ENCODE peak calls at places on chromosomes 2 and 18, in six cellular contexts. One of them, this sample, is unnamed.

GRCh38 chr2:12081481-12082210 is 335.2 kb downstream of the LPIN1 start:
- DNase-seq in neuronal stem cell: no peak
- DNase-seq in naive thymus-derived CD4-positive, alpha-beta T cell: peak
- DNase-seq in tibial nerve: no peak
- DNase-seq in IMR-90: no peak
- DNase-seq in heart right ventricle: no peak
- DNase-seq in this sample: no peak

GRCh38 chr2:26480751-26481380 is 2.9 kb upstream of the OTOF start:
- DNase-seq in neuronal stem cell: no peak
- DNase-seq in naive thymus-derived CD4-positive, alpha-beta T cell: no peak
- DNase-seq in tibial nerve: no peak
- DNase-seq in IMR-90: no peak
- DNase-seq in heart right ventricle: no peak
- DNase-seq in this sample: no peak

GRCh38 chr18:46388295-46388694 is 268.7 kb downstream of the LOXHD1 start:
- DNase-seq in neuronal stem cell: no peak
- DNase-seq in naive thymus-derived CD4-positive, alpha-beta T cell: no peak
- DNase-seq in tibial nerve: no peak
- DNase-seq in IMR-90: no peak
- DNase-seq in heart right ventricle: no peak
- DNase-seq in this sample: no peak

GRCh38 chr2:26245231-26245732 is 543 bp downstream of the HADHB start:
- DNase-seq in neuronal stem cell: peak
- DNase-seq in naive thymus-derived CD4-positive, alpha-beta T cell: peak
- DNase-seq in tibial nerve: no peak
- DNase-seq in IMR-90: peak
- DNase-seq in heart right ventricle: no peak
- DNase-seq in this sample: peak

GRCh38 chr2:238425979-238426567 is 654 bp upstream of the ASB1 start:
- DNase-seq in neuronal stem cell: peak
- DNase-seq in naive thymus-derived CD4-positive, alpha-beta T cell: no peak
- DNase-seq in tibial nerve: no peak
- DNase-seq in IMR-90: peak
- DNase-seq in heart right ventricle: no peak
- DNase-seq in this sample: no peak

GRCh38 chr2:109174214-109174613 is 45.2 kb downstream of the SH3RF3 start:
- DNase-seq in neuronal stem cell: no peak
- DNase-seq in naive thymus-derived CD4-positive, alpha-beta T cell: peak
- DNase-seq in tibial nerve: no peak
- DNase-seq in IMR-90: no peak
- DNase-seq in heart right ventricle: no peak
- DNase-seq in this sample: no peak

GRCh38 chr2:48738806-48739205 is 16.7 kb downstream of the LHCGR start:
- DNase-seq in neuronal stem cell: no peak
- DNase-seq in naive thymus-derived CD4-positive, alpha-beta T cell: no peak
- DNase-seq in tibial nerve: no peak
- DNase-seq in IMR-90: peak
- DNase-seq in heart right ventricle: no peak
- DNase-seq in this sample: no peak

GRCh38 chr2:185239491-185239890 is 499.1 kb upstream of the FSIP2 start:
- DNase-seq in neuronal stem cell: no peak
- DNase-seq in naive thymus-derived CD4-positive, alpha-beta T cell: no peak
- DNase-seq in tibial nerve: no peak
- DNase-seq in IMR-90: no peak
- DNase-seq in heart right ventricle: no peak
- DNase-seq in this sample: no peak

GRCh38 chr18:9380571-9381390 is 46.2 kb downstream of the TWSG1 start:
- DNase-seq in neuronal stem cell: no peak
- DNase-seq in naive thymus-derived CD4-positive, alpha-beta T cell: no peak
- DNase-seq in tibial nerve: no peak
- DNase-seq in IMR-90: peak
- DNase-seq in heart right ventricle: no peak
- DNase-seq in this sample: no peak

GRCh38 chr2:2229898-2230817 is 100.9 kb downstream of the MYT1L start:
- DNase-seq in neuronal stem cell: no peak
- DNase-seq in naive thymus-derived CD4-positive, alpha-beta T cell: no peak
- DNase-seq in tibial nerve: no peak
- DNase-seq in IMR-90: no peak
- DNase-seq in heart right ventricle: no peak
- DNase-seq in this sample: peak
- H3K27ac ChIP-seq in neuronal stem cell: no peak
- H3K27ac ChIP-seq in naive thymus-derived CD4-positive, alpha-beta T cell: no peak
- H3K27ac ChIP-seq in tibial nerve: no peak
- H3K27ac ChIP-seq in IMR-90: no peak
- H3K27ac ChIP-seq in heart right ventricle: no peak
- H3K27ac ChIP-seq in this sample: no peak

DNA sequence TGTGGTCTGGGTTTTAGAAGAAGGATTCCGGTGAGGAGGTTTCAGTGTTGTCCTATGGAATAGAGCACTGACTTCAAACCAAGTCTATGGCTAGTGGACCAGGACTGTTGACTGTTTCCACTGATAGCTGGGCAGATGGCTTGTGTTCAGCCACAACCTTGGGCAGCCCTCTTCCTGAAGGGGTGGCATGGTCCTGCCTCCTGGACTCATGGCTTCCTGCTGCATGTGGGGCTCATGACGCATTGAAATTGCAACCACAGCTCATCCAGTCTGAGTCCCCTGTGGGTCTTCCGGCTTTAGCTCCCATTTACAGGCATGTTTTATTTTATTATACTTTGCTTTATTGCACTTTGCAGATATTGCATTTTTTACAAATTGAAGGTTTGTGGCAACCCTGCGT is 105.0 kb downstream of the B3GNT2 start:
- DNase-seq in neuronal stem cell: no peak
- DNase-seq in naive thymus-derived CD4-positive, alpha-beta T cell: no peak
- DNase-seq in tibial nerve: no peak
- DNase-seq in IMR-90: peak
- DNase-seq in heart right ventricle: no peak
- DNase-seq in this sample: no peak
- H3K27ac ChIP-seq in neuronal stem cell: no peak
- H3K27ac ChIP-seq in naive thymus-derived CD4-positive, alpha-beta T cell: no peak
- H3K27ac ChIP-seq in tibial nerve: no peak
- H3K27ac ChIP-seq in IMR-90: no peak
- H3K27ac ChIP-seq in heart right ventricle: no peak
- H3K27ac ChIP-seq in this sample: no peak

GRCh38 chr18:59923539-59924196 is 23.9 kb downstream of the PMAIP1 start:
- DNase-seq in neuronal stem cell: no peak
- DNase-seq in naive thymus-derived CD4-positive, alpha-beta T cell: no peak
- DNase-seq in tibial nerve: no peak
- DNase-seq in IMR-90: no peak
- DNase-seq in heart right ventricle: no peak
- DNase-seq in this sample: no peak
- H3K27ac ChIP-seq in neuronal stem cell: no peak
- H3K27ac ChIP-seq in naive thymus-derived CD4-positive, alpha-beta T cell: no peak
- H3K27ac ChIP-seq in tibial nerve: no peak
- H3K27ac ChIP-seq in IMR-90: no peak
- H3K27ac ChIP-seq in heart right ventricle: no peak
- H3K27ac ChIP-seq in this sample: no peak

DNA sequence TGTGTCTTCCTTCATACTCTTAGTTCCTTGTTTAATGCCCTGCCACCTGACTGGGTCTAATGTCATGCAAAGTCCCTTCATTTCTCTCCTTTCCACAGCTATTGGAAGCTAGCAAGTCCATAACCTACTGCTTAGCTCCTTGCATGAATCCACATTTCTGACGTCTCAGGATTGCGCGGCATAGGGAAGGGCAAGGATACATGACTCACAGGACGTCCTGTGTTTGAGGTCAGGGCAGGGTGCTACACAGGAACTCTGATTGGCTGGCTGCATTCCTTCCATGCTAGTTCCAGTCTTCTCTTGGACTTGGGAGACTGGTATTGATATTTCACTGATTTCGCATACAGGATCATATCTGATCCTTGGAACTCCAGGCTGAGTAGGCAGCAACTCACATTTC is 137.9 kb downstream of the CDH2 start:
- DNase-seq in neuronal stem cell: no peak
- DNase-seq in naive thymus-derived CD4-positive, alpha-beta T cell: no peak
- DNase-seq in tibial nerve: no peak
- DNase-seq in IMR-90: peak
- DNase-seq in heart right ventricle: no peak
- DNase-seq in this sample: no peak
- H3K27ac ChIP-seq in neuronal stem cell: peak
- H3K27ac ChIP-seq in naive thymus-derived CD4-positive, alpha-beta T cell: no peak
- H3K27ac ChIP-seq in tibial nerve: no peak
- H3K27ac ChIP-seq in IMR-90: no peak
- H3K27ac ChIP-seq in heart right ventricle: no peak
- H3K27ac ChIP-seq in this sample: no peak

DNA sequence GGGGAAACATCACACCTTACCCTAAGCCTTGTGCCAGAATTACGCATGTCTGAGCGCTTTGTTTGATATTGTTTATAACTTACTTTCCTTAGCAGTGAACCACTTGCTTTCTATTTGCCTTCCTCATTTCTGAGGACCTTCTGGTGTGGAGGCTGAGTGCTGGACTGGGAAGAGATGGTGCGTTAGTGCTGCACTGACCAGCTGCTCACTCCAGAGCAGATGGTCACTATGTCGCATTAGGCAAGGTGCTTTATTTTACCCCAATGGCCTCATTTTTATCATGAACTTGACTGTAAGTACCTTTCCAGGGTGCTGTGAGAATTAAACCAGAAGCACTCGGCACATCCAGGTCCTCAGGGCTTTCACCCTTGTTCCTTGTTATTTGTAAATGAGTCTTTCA is 46.6 kb upstream of the TMEM18 start:
- DNase-seq in neuronal stem cell: no peak
- DNase-seq in naive thymus-derived CD4-positive, alpha-beta T cell: no peak
- DNase-seq in tibial nerve: no peak
- DNase-seq in IMR-90: no peak
- DNase-seq in heart right ventricle: no peak
- DNase-seq in this sample: no peak
- H3K27ac ChIP-seq in neuronal stem cell: no peak
- H3K27ac ChIP-seq in naive thymus-derived CD4-positive, alpha-beta T cell: no peak
- H3K27ac ChIP-seq in tibial nerve: no peak
- H3K27ac ChIP-seq in IMR-90: no peak
- H3K27ac ChIP-seq in heart right ventricle: no peak
- H3K27ac ChIP-seq in this sample: no peak

GRCh38 chr2:224957540-224958465 is 84.5 kb downstream of the DOCK10 start:
- DNase-seq in neuronal stem cell: no peak
- DNase-seq in naive thymus-derived CD4-positive, alpha-beta T cell: no peak
- DNase-seq in tibial nerve: no peak
- DNase-seq in IMR-90: no peak
- DNase-seq in heart right ventricle: no peak
- DNase-seq in this sample: no peak
- H3K27ac ChIP-seq in neuronal stem cell: no peak
- H3K27ac ChIP-seq in naive thymus-derived CD4-positive, alpha-beta T cell: peak
- H3K27ac ChIP-seq in tibial nerve: no peak
- H3K27ac ChIP-seq in IMR-90: no peak
- H3K27ac ChIP-seq in heart right ventricle: peak
- H3K27ac ChIP-seq in this sample: peak

DNA sequence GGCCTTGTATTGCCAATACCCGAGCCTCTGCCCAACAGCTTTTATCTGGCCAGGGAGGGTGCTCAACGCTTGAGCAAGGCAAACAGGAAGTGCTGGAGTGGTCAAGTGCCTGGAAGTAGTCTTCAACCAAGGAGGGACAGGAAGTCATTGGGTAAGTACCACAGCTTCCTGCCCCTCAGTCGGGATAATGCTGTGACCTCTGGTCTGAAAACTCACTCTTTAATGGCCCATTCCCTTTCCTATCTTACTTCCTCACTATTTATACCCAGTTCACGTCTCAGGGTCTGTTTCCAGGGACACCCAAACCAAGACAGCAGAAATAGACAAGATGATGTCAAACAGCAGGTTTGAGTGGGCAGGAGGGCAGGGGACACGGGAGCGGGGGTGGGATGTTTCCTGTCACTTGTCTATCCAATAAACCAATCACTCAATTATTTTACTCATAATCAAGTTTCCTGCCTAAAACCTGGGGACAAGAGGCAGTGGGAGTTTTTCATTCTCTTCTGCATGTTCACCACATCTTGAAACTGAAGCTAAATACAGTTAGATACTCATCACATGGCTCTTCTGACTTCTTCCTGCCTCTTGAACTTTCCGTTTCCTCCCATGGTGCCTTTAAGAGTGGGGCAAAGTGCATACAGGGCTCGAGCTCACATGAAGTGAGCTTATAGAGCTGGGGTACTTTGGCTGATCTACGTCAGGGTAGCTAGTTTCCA is 68.9 kb upstream of the CAB39 start:
- DNase-seq in neuronal stem cell: no peak
- DNase-seq in naive thymus-derived CD4-positive, alpha-beta T cell: peak
- DNase-seq in tibial nerve: no peak
- DNase-seq in IMR-90: no peak
- DNase-seq in heart right ventricle: peak
- DNase-seq in this sample: no peak
- H3K27ac ChIP-seq in neuronal stem cell: no peak
- H3K27ac ChIP-seq in naive thymus-derived CD4-positive, alpha-beta T cell: peak
- H3K27ac ChIP-seq in tibial nerve: no peak
- H3K27ac ChIP-seq in IMR-90: no peak
- H3K27ac ChIP-seq in heart right ventricle: peak
- H3K27ac ChIP-seq in this sample: peak

DNA sequence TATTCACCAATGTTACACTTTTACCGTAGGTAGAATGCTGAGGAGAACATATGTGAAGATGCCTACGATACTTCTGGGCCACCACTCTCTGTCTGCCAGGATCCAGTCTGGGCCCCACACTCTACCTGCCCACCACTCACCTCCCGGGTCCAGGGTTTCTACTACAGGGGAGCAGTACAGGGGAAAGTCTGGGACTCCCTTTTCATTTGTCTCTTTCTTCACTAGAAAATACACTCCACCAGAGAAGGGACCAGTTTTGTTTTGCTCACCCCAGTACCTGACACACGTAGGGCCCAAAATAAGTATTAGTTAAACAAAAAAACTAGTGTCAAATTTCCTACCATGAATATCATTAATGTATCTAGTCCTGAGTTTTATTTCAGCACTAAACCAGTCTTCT is 21.1 kb downstream of the KANSL3 start:
- DNase-seq in neuronal stem cell: no peak
- DNase-seq in naive thymus-derived CD4-positive, alpha-beta T cell: no peak
- DNase-seq in tibial nerve: no peak
- DNase-seq in IMR-90: no peak
- DNase-seq in heart right ventricle: no peak
- DNase-seq in this sample: no peak
- H3K27ac ChIP-seq in neuronal stem cell: no peak
- H3K27ac ChIP-seq in naive thymus-derived CD4-positive, alpha-beta T cell: no peak
- H3K27ac ChIP-seq in tibial nerve: no peak
- H3K27ac ChIP-seq in IMR-90: no peak
- H3K27ac ChIP-seq in heart right ventricle: peak
- H3K27ac ChIP-seq in this sample: no peak

DNA sequence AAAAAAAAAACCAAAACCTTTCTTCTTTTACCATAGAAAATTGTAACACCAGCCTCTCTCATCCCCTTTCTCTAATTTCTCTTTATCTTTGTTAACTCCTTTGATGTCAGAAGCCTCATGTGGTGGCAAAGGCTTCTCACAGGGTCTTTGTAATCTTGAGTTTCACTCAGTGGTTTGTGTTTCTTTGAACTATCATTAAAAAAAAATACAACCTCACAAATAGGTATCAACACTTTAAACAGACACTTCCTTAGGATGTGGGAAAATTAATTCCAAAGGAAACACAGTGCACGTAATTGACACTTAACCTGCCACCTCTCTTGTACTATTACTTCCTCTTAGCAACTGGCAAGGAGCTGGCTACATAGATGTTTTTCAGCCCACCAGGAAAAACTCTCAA is 193.3 kb downstream of the MYO3B start:
- DNase-seq in neuronal stem cell: no peak
- DNase-seq in naive thymus-derived CD4-positive, alpha-beta T cell: no peak
- DNase-seq in tibial nerve: no peak
- DNase-seq in IMR-90: no peak
- DNase-seq in heart right ventricle: no peak
- DNase-seq in this sample: no peak
- H3K27ac ChIP-seq in neuronal stem cell: no peak
- H3K27ac ChIP-seq in naive thymus-derived CD4-positive, alpha-beta T cell: no peak
- H3K27ac ChIP-seq in tibial nerve: no peak
- H3K27ac ChIP-seq in IMR-90: no peak
- H3K27ac ChIP-seq in heart right ventricle: no peak
- H3K27ac ChIP-seq in this sample: no peak

This sample was measured in substantia nigra.